ENCODE peak calls at places on chromosomes 13 and 19, in nine cellular contexts. One of them, this sample, is unnamed.

GRCh38 chr19:16814526-16815100 is 14.6 kb upstream of the SIN3B start:
- DNase-seq in GM06990: no peak
- DNase-seq in right atrium auricular region: no peak
- DNase-seq in neural progenitor cell: no peak
- DNase-seq in CD8-positive, alpha-beta memory T cell: no peak
- DNase-seq in cardiac fibroblast: peak
- DNase-seq in CD8-positive, alpha-beta T cell: no peak
- DNase-seq in breast epithelium: no peak
- DNase-seq in left ventricle myocardium inferior: no peak
- DNase-seq in this sample: no peak

GRCh38 chr19:1084024-1084868 is 10.9 kb downstream of the POLR2E start:
- DNase-seq in GM06990: peak
- DNase-seq in right atrium auricular region: no peak
- DNase-seq in neural progenitor cell: no peak
- DNase-seq in CD8-positive, alpha-beta memory T cell: no peak
- DNase-seq in cardiac fibroblast: no peak
- DNase-seq in CD8-positive, alpha-beta T cell: no peak
- DNase-seq in breast epithelium: no peak
- DNase-seq in left ventricle myocardium inferior: no peak
- DNase-seq in this sample: no peak

GRCh38 chr13:38398810-38399493 is 49.3 kb downstream of the UFM1 start:
- DNase-seq in GM06990: no peak
- DNase-seq in right atrium auricular region: no peak
- DNase-seq in neural progenitor cell: no peak
- DNase-seq in CD8-positive, alpha-beta memory T cell: no peak
- DNase-seq in cardiac fibroblast: peak
- DNase-seq in CD8-positive, alpha-beta T cell: no peak
- DNase-seq in breast epithelium: no peak
- DNase-seq in left ventricle myocardium inferior: no peak
- DNase-seq in this sample: peak

GRCh38 chr13:75986818-75987217 is 350.7 kb downstream of the LMO7 start:
- DNase-seq in GM06990: peak
- DNase-seq in right atrium auricular region: no peak
- DNase-seq in neural progenitor cell: no peak
- DNase-seq in CD8-positive, alpha-beta memory T cell: no peak
- DNase-seq in cardiac fibroblast: no peak
- DNase-seq in CD8-positive, alpha-beta T cell: no peak
- DNase-seq in breast epithelium: no peak
- DNase-seq in left ventricle myocardium inferior: no peak
- DNase-seq in this sample: no peak

GRCh38 chr19:50817941-50818858 is 5.4 kb downstream of the KLK1 start:
- DNase-seq in GM06990: peak
- DNase-seq in right atrium auricular region: no peak
- DNase-seq in neural progenitor cell: peak
- DNase-seq in CD8-positive, alpha-beta memory T cell: peak
- DNase-seq in cardiac fibroblast: peak
- DNase-seq in CD8-positive, alpha-beta T cell: no peak
- DNase-seq in breast epithelium: no peak
- DNase-seq in left ventricle myocardium inferior: peak
- DNase-seq in this sample: no peak

GRCh38 chr13:74145249-74145970 is 11.2 kb upstream of the KLF12 start:
- DNase-seq in GM06990: no peak
- DNase-seq in right atrium auricular region: no peak
- DNase-seq in neural progenitor cell: no peak
- DNase-seq in CD8-positive, alpha-beta memory T cell: no peak
- DNase-seq in cardiac fibroblast: peak
- DNase-seq in CD8-positive, alpha-beta T cell: no peak
- DNase-seq in breast epithelium: no peak
- DNase-seq in left ventricle myocardium inferior: no peak
- DNase-seq in this sample: no peak

GRCh38 chr13:110546933-110547332 is 14.6 kb downstream of the RAB20 start:
- DNase-seq in GM06990: no peak
- DNase-seq in right atrium auricular region: peak
- DNase-seq in neural progenitor cell: no peak
- DNase-seq in CD8-positive, alpha-beta memory T cell: no peak
- DNase-seq in cardiac fibroblast: peak
- DNase-seq in CD8-positive, alpha-beta T cell: no peak
- DNase-seq in breast epithelium: peak
- DNase-seq in left ventricle myocardium inferior: peak
- DNase-seq in this sample: no peak

GRCh38 chr13:48730971-48731658 is 77.4 kb downstream of the CYSLTR2 start:
- DNase-seq in GM06990: no peak
- DNase-seq in right atrium auricular region: no peak
- DNase-seq in neural progenitor cell: peak
- DNase-seq in CD8-positive, alpha-beta memory T cell: no peak
- DNase-seq in cardiac fibroblast: peak
- DNase-seq in CD8-positive, alpha-beta T cell: no peak
- DNase-seq in breast epithelium: no peak
- DNase-seq in left ventricle myocardium inferior: no peak
- DNase-seq in this sample: no peak

GRCh38 chr19:43809762-43810696 is 7.8 kb upstream of the LYPD5 start:
- DNase-seq in GM06990: peak
- DNase-seq in right atrium auricular region: no peak
- DNase-seq in neural progenitor cell: peak
- DNase-seq in CD8-positive, alpha-beta memory T cell: no peak
- DNase-seq in cardiac fibroblast: peak
- DNase-seq in CD8-positive, alpha-beta T cell: no peak
- DNase-seq in breast epithelium: no peak
- DNase-seq in left ventricle myocardium inferior: no peak
- DNase-seq in this sample: peak

GRCh38 chr13:43908156-43909126 is 28.7 kb downstream of the LACC1 start:
- DNase-seq in GM06990: no peak
- DNase-seq in right atrium auricular region: no peak
- DNase-seq in neural progenitor cell: peak
- DNase-seq in CD8-positive, alpha-beta memory T cell: no peak
- DNase-seq in cardiac fibroblast: peak
- DNase-seq in CD8-positive, alpha-beta T cell: no peak
- DNase-seq in breast epithelium: no peak
- DNase-seq in left ventricle myocardium inferior: no peak
- DNase-seq in this sample: peak

GRCh38 chr19:55369651-55370304 is 485 bp downstream of the IL11 start:
- DNase-seq in GM06990: no peak
- DNase-seq in right atrium auricular region: no peak
- DNase-seq in neural progenitor cell: peak
- DNase-seq in CD8-positive, alpha-beta memory T cell: peak
- DNase-seq in cardiac fibroblast: peak
- DNase-seq in CD8-positive, alpha-beta T cell: no peak
- DNase-seq in breast epithelium: no peak
- DNase-seq in left ventricle myocardium inferior: no peak
- DNase-seq in this sample: no peak

GRCh38 chr19:16076958-16077611 is 790 bp downstream of the TPM4 start:
- DNase-seq in GM06990: no peak
- DNase-seq in right atrium auricular region: peak
- DNase-seq in neural progenitor cell: peak
- DNase-seq in CD8-positive, alpha-beta memory T cell: no peak
- DNase-seq in cardiac fibroblast: peak
- DNase-seq in CD8-positive, alpha-beta T cell: no peak
- DNase-seq in breast epithelium: peak
- DNase-seq in left ventricle myocardium inferior: peak
- DNase-seq in this sample: no peak

GRCh38 chr13:53138369-53139036 is 109.9 kb downstream of the OLFM4 start:
- DNase-seq in GM06990: no peak
- DNase-seq in right atrium auricular region: no peak
- DNase-seq in neural progenitor cell: no peak
- DNase-seq in CD8-positive, alpha-beta memory T cell: no peak
- DNase-seq in cardiac fibroblast: peak
- DNase-seq in CD8-positive, alpha-beta T cell: no peak
- DNase-seq in breast epithelium: no peak
- DNase-seq in left ventricle myocardium inferior: peak
- DNase-seq in this sample: no peak

GRCh38 chr13:59689057-59689456 is 474.7 kb downstream of the DIAPH3 start:
- DNase-seq in GM06990: no peak
- DNase-seq in right atrium auricular region: no peak
- DNase-seq in neural progenitor cell: peak
- DNase-seq in CD8-positive, alpha-beta memory T cell: no peak
- DNase-seq in cardiac fibroblast: no peak
- DNase-seq in CD8-positive, alpha-beta T cell: no peak
- DNase-seq in breast epithelium: no peak
- DNase-seq in left ventricle myocardium inferior: no peak
- DNase-seq in this sample: no peak

GRCh38 chr19:30044273-30045259 is 102.5 kb downstream of the URI1 start:
- DNase-seq in GM06990: no peak
- DNase-seq in right atrium auricular region: no peak
- DNase-seq in neural progenitor cell: no peak
- DNase-seq in CD8-positive, alpha-beta memory T cell: no peak
- DNase-seq in cardiac fibroblast: no peak
- DNase-seq in CD8-positive, alpha-beta T cell: no peak
- DNase-seq in breast epithelium: no peak
- DNase-seq in left ventricle myocardium inferior: no peak
- DNase-seq in this sample: no peak

GRCh38 chr19:30049844-30050667 is 108.0 kb downstream of the URI1 start:
- DNase-seq in GM06990: no peak
- DNase-seq in right atrium auricular region: no peak
- DNase-seq in neural progenitor cell: no peak
- DNase-seq in CD8-positive, alpha-beta memory T cell: no peak
- DNase-seq in cardiac fibroblast: no peak
- DNase-seq in CD8-positive, alpha-beta T cell: no peak
- DNase-seq in breast epithelium: no peak
- DNase-seq in left ventricle myocardium inferior: no peak
- DNase-seq in this sample: no peak

GRCh38 chr19:30049226-30049625 is 107.2 kb downstream of the URI1 start:
- DNase-seq in GM06990: no peak
- DNase-seq in right atrium auricular region: no peak
- DNase-seq in neural progenitor cell: no peak
- DNase-seq in CD8-positive, alpha-beta memory T cell: no peak
- DNase-seq in cardiac fibroblast: no peak
- DNase-seq in CD8-positive, alpha-beta T cell: no peak
- DNase-seq in breast epithelium: no peak
- DNase-seq in left ventricle myocardium inferior: no peak
- DNase-seq in this sample: no peak

GRCh38 chr19:30046522-30046921 is 104.5 kb downstream of the URI1 start:
- DNase-seq in GM06990: peak
- DNase-seq in right atrium auricular region: no peak
- DNase-seq in neural progenitor cell: peak
- DNase-seq in CD8-positive, alpha-beta memory T cell: no peak
- DNase-seq in cardiac fibroblast: no peak
- DNase-seq in CD8-positive, alpha-beta T cell: no peak
- DNase-seq in breast epithelium: no peak
- DNase-seq in left ventricle myocardium inferior: no peak
- DNase-seq in this sample: no peak

DNA sequence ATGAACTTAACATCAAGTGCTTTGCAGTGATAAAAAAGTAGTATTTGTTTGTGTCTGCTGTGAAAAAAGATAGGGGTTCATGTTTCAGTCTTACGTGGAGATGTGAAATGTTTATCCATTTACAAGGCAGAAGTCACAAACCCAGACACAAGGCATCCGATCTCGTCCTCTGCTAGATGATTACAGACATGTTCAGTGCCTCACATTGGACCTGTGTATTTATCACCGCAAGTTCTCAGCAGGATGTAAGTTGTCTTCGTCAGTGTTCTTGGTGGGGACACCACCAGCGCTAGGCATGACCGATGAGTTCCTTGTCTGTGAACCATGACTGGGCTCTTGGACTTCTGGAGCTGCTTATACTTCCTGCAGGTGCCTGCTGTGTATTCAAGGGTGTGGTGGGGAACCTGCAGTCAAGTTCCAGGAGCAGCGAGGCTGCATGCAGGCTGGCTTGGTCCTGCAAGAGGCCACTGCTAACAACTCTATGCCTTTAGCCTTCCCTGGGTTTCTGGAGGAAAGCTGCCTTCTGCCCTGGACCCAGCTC is 105.4 kb downstream of the URI1 start:
- DNase-seq in GM06990: no peak
- DNase-seq in right atrium auricular region: no peak
- DNase-seq in neural progenitor cell: no peak
- DNase-seq in CD8-positive, alpha-beta memory T cell: no peak
- DNase-seq in cardiac fibroblast: no peak
- DNase-seq in CD8-positive, alpha-beta T cell: no peak
- DNase-seq in breast epithelium: no peak
- DNase-seq in left ventricle myocardium inferior: no peak
- DNase-seq in this sample: no peak
- H3K4me3 ChIP-seq in GM06990: no peak
- H3K4me3 ChIP-seq in right atrium auricular region: no peak
- H3K4me3 ChIP-seq in neural progenitor cell: no peak
- H3K4me3 ChIP-seq in CD8-positive, alpha-beta memory T cell: no peak
- H3K4me3 ChIP-seq in cardiac fibroblast: no peak
- H3K4me3 ChIP-seq in CD8-positive, alpha-beta T cell: no peak
- H3K4me3 ChIP-seq in breast epithelium: no peak
- H3K4me3 ChIP-seq in left ventricle myocardium inferior: no peak
- H3K4me3 ChIP-seq in this sample: no peak

GRCh38 chr13:108266316-108266936 is 3.1 kb upstream of the TNFSF13B start:
- DNase-seq in GM06990: no peak
- DNase-seq in right atrium auricular region: no peak
- DNase-seq in neural progenitor cell: no peak
- DNase-seq in CD8-positive, alpha-beta memory T cell: no peak
- DNase-seq in cardiac fibroblast: no peak
- DNase-seq in CD8-positive, alpha-beta T cell: no peak
- DNase-seq in breast epithelium: no peak
- DNase-seq in left ventricle myocardium inferior: no peak
- DNase-seq in this sample: no peak
- H3K4me3 ChIP-seq in GM06990: no peak
- H3K4me3 ChIP-seq in right atrium auricular region: no peak
- H3K4me3 ChIP-seq in neural progenitor cell: no peak
- H3K4me3 ChIP-seq in CD8-positive, alpha-beta memory T cell: no peak
- H3K4me3 ChIP-seq in cardiac fibroblast: no peak
- H3K4me3 ChIP-seq in CD8-positive, alpha-beta T cell: no peak
- H3K4me3 ChIP-seq in breast epithelium: no peak
- H3K4me3 ChIP-seq in left ventricle myocardium inferior: no peak
- H3K4me3 ChIP-seq in this sample: no peak

DNA sequence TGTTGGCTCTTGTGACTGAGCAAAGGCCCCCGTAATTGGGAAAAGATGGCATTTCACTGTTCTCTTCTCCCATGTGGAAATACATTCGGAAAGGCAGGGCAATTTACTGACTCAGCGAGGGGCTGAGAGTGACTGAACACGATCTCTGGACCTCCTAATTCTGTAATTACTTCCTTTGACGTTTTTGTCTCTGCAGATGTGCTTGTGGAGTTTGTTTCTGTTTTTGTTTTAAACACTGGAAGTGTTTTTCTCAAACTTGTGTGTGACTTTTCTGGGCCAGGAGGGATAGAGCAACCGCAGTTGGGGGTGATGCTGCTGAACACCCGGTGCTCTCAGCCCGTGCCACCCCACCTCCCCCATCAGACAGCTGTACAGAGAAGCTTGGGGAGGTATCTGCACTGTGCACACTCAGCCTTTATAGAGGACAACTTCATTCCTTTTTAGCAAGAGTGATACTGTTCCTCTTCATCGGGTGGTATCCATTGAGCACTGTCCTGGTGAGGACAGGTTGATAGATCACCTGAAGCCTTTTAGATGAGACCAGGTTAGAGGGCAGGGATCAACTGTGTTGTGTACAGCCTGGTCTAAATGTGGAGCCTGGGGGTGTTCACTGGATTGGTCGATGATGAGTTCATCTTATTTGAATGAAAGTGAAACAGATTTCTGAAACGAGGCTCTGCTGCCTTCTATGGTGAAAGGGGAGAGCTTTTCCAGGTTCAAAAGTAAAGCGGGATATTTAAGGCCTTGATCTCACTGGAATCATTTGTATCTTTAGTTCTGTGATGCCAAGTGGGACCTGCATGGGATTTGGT is 117.4 kb downstream of the ESD start:
- DNase-seq in GM06990: peak
- DNase-seq in right atrium auricular region: no peak
- DNase-seq in neural progenitor cell: peak
- DNase-seq in CD8-positive, alpha-beta memory T cell: peak
- DNase-seq in cardiac fibroblast: peak
- DNase-seq in CD8-positive, alpha-beta T cell: peak
- DNase-seq in breast epithelium: no peak
- DNase-seq in left ventricle myocardium inferior: no peak
- DNase-seq in this sample: no peak
- H3K4me3 ChIP-seq in GM06990: peak
- H3K4me3 ChIP-seq in right atrium auricular region: peak
- H3K4me3 ChIP-seq in neural progenitor cell: no peak
- H3K4me3 ChIP-seq in CD8-positive, alpha-beta memory T cell: peak
- H3K4me3 ChIP-seq in cardiac fibroblast: peak
- H3K4me3 ChIP-seq in CD8-positive, alpha-beta T cell: peak
- H3K4me3 ChIP-seq in breast epithelium: peak
- H3K4me3 ChIP-seq in left ventricle myocardium inferior: peak
- H3K4me3 ChIP-seq in this sample: no peak

GRCh38 chr13:41352935-41353801 is 42.1 kb downstream of the NAA16 start:
- DNase-seq in GM06990: peak
- DNase-seq in right atrium auricular region: no peak
- DNase-seq in neural progenitor cell: peak
- DNase-seq in CD8-positive, alpha-beta memory T cell: peak
- DNase-seq in cardiac fibroblast: peak
- DNase-seq in CD8-positive, alpha-beta T cell: peak
- DNase-seq in breast epithelium: no peak
- DNase-seq in left ventricle myocardium inferior: no peak
- DNase-seq in this sample: peak
- H3K4me3 ChIP-seq in GM06990: no peak
- H3K4me3 ChIP-seq in right atrium auricular region: no peak
- H3K4me3 ChIP-seq in neural progenitor cell: no peak
- H3K4me3 ChIP-seq in CD8-positive, alpha-beta memory T cell: no peak
- H3K4me3 ChIP-seq in cardiac fibroblast: no peak
- H3K4me3 ChIP-seq in CD8-positive, alpha-beta T cell: no peak
- H3K4me3 ChIP-seq in breast epithelium: no peak
- H3K4me3 ChIP-seq in left ventricle myocardium inferior: no peak
- H3K4me3 ChIP-seq in this sample: no peak